ENCODE peak calls at places on chromosome 6, in eight cellular contexts. One of them, this sample, is unnamed.

GRCh38 chr6:145119091-145119490 is 616.2 kb downstream of the EPM2A start:
- DNase-seq in uterus: no peak
- DNase-seq in choroid plexus epithelial cell: no peak
- DNase-seq in BJ: no peak
- DNase-seq in body of pancreas: no peak
- DNase-seq in HCT116: no peak
- DNase-seq in heart right ventricle: no peak
- DNase-seq in transverse colon: no peak
- DNase-seq in this sample: no peak

GRCh38 chr6:16799279-16800193 is 38.3 kb upstream of the ATXN1 start:
- DNase-seq in uterus: no peak
- DNase-seq in body of pancreas: no peak
- DNase-seq in heart right ventricle: no peak
- DNase-seq in HCT116: no peak
- DNase-seq in BJ: peak
- DNase-seq in transverse colon: no peak
- DNase-seq in choroid plexus epithelial cell: peak
- DNase-seq in this sample: no peak

GRCh38 chr6:154307696-154308425 is 48.7 kb downstream of the IPCEF1 start:
- DNase-seq in HCT116: no peak
- DNase-seq in choroid plexus epithelial cell: no peak
- DNase-seq in BJ: no peak
- DNase-seq in uterus: no peak
- DNase-seq in transverse colon: no peak
- DNase-seq in body of pancreas: no peak
- DNase-seq in heart right ventricle: no peak
- DNase-seq in this sample: no peak

GRCh38 chr6:139708342-139709199 is 334.1 kb upstream of the CITED2 start:
- DNase-seq in BJ: peak
- DNase-seq in uterus: no peak
- DNase-seq in heart right ventricle: no peak
- DNase-seq in choroid plexus epithelial cell: peak
- DNase-seq in HCT116: no peak
- DNase-seq in body of pancreas: peak
- DNase-seq in transverse colon: no peak
- DNase-seq in this sample: peak

GRCh38 chr6:125789576-125790402 is 971 bp upstream of the NCOA7 start:
- DNase-seq in uterus: peak
- DNase-seq in body of pancreas: peak
- DNase-seq in transverse colon: peak
- DNase-seq in heart right ventricle: peak
- DNase-seq in BJ: no peak
- DNase-seq in HCT116: no peak
- DNase-seq in choroid plexus epithelial cell: peak
- DNase-seq in this sample: no peak

GRCh38 chr6:120198033-120198432 is 848.5 kb upstream of the MAN1A1 start:
- DNase-seq in uterus: no peak
- DNase-seq in transverse colon: no peak
- DNase-seq in choroid plexus epithelial cell: peak
- DNase-seq in body of pancreas: no peak
- DNase-seq in heart right ventricle: no peak
- DNase-seq in HCT116: no peak
- DNase-seq in BJ: no peak
- DNase-seq in this sample: peak

GRCh38 chr6:170099387-170099786 is 191.5 kb downstream of the DLL1 start:
- DNase-seq in BJ: no peak
- DNase-seq in heart right ventricle: no peak
- DNase-seq in choroid plexus epithelial cell: no peak
- DNase-seq in uterus: no peak
- DNase-seq in HCT116: no peak
- DNase-seq in body of pancreas: no peak
- DNase-seq in transverse colon: no peak
- DNase-seq in this sample: no peak

GRCh38 chr6:56570434-56571359 is 72.0 kb downstream of the DST start:
- DNase-seq in heart right ventricle: no peak
- DNase-seq in choroid plexus epithelial cell: peak
- DNase-seq in uterus: no peak
- DNase-seq in HCT116: no peak
- DNase-seq in BJ: no peak
- DNase-seq in body of pancreas: peak
- DNase-seq in transverse colon: no peak
- DNase-seq in this sample: no peak

GRCh38 chr6:126919947-126920346 is 198.5 kb upstream of the RSPO3 start:
- DNase-seq in BJ: peak
- DNase-seq in HCT116: no peak
- DNase-seq in uterus: no peak
- DNase-seq in choroid plexus epithelial cell: peak
- DNase-seq in heart right ventricle: no peak
- DNase-seq in body of pancreas: no peak
- DNase-seq in transverse colon: no peak
- DNase-seq in this sample: peak

GRCh38 chr6:133584903-133585302 is 304.0 kb upstream of the TCF21 start:
- DNase-seq in body of pancreas: no peak
- DNase-seq in heart right ventricle: no peak
- DNase-seq in uterus: no peak
- DNase-seq in transverse colon: no peak
- DNase-seq in BJ: no peak
- DNase-seq in HCT116: no peak
- DNase-seq in choroid plexus epithelial cell: no peak
- DNase-seq in this sample: no peak

GRCh38 chr6:161583561-161583960 is 309.7 kb upstream of the AGPAT4 start:
- DNase-seq in uterus: no peak
- DNase-seq in BJ: no peak
- DNase-seq in heart right ventricle: no peak
- DNase-seq in choroid plexus epithelial cell: no peak
- DNase-seq in transverse colon: no peak
- DNase-seq in HCT116: no peak
- DNase-seq in body of pancreas: no peak
- DNase-seq in this sample: no peak

GRCh38 chr6:11389977-11390376 is 147.6 kb upstream of the TMEM170B start:
- DNase-seq in choroid plexus epithelial cell: no peak
- DNase-seq in heart right ventricle: no peak
- DNase-seq in transverse colon: no peak
- DNase-seq in HCT116: no peak
- DNase-seq in BJ: no peak
- DNase-seq in uterus: peak
- DNase-seq in body of pancreas: no peak
- DNase-seq in this sample: no peak

GRCh38 chr6:156928972-156929371 is 151.8 kb downstream of the ARID1B start:
- DNase-seq in transverse colon: no peak
- DNase-seq in body of pancreas: no peak
- DNase-seq in uterus: no peak
- DNase-seq in BJ: no peak
- DNase-seq in heart right ventricle: no peak
- DNase-seq in choroid plexus epithelial cell: no peak
- DNase-seq in HCT116: no peak
- DNase-seq in this sample: no peak

GRCh38 chr6:145801021-145801420 is 13.6 kb downstream of the FBXO30 start:
- DNase-seq in uterus: no peak
- DNase-seq in HCT116: no peak
- DNase-seq in choroid plexus epithelial cell: no peak
- DNase-seq in BJ: no peak
- DNase-seq in heart right ventricle: no peak
- DNase-seq in transverse colon: no peak
- DNase-seq in body of pancreas: no peak
- DNase-seq in this sample: no peak

GRCh38 chr6:40244684-40245083 is 310.4 kb upstream of the MOCS1 start:
- DNase-seq in heart right ventricle: no peak
- DNase-seq in uterus: no peak
- DNase-seq in HCT116: no peak
- DNase-seq in body of pancreas: no peak
- DNase-seq in choroid plexus epithelial cell: no peak
- DNase-seq in transverse colon: no peak
- DNase-seq in BJ: no peak
- DNase-seq in this sample: no peak

GRCh38 chr6:2020909-2021308 is 224.5 kb downstream of the GMDS start:
- DNase-seq in body of pancreas: no peak
- DNase-seq in choroid plexus epithelial cell: peak
- DNase-seq in HCT116: no peak
- DNase-seq in uterus: no peak
- DNase-seq in BJ: peak
- DNase-seq in heart right ventricle: no peak
- DNase-seq in transverse colon: no peak
- DNase-seq in this sample: peak

GRCh38 chr6:147922764-147923163 is 414.3 kb downstream of the SAMD5 start:
- DNase-seq in uterus: no peak
- DNase-seq in HCT116: no peak
- DNase-seq in choroid plexus epithelial cell: no peak
- DNase-seq in transverse colon: no peak
- DNase-seq in BJ: no peak
- DNase-seq in body of pancreas: no peak
- DNase-seq in heart right ventricle: no peak
- DNase-seq in this sample: no peak

GRCh38 chr6:85484941-85485340 is 35.1 kb downstream of the NT5E start:
- DNase-seq in HCT116: no peak
- DNase-seq in body of pancreas: peak
- DNase-seq in choroid plexus epithelial cell: no peak
- DNase-seq in BJ: no peak
- DNase-seq in transverse colon: no peak
- DNase-seq in heart right ventricle: no peak
- DNase-seq in uterus: no peak
- DNase-seq in this sample: no peak

GRCh38 chr6:55918639-55919038 is 43.2 kb upstream of the BMP5 start:
- DNase-seq in body of pancreas: no peak
- DNase-seq in BJ: peak
- DNase-seq in HCT116: no peak
- DNase-seq in heart right ventricle: no peak
- DNase-seq in uterus: no peak
- DNase-seq in choroid plexus epithelial cell: peak
- DNase-seq in transverse colon: no peak
- DNase-seq in this sample: no peak

GRCh38 chr6:15270402-15270801 is 24.5 kb downstream of the JARID2 start:
- DNase-seq in BJ: no peak
- DNase-seq in uterus: no peak
- DNase-seq in choroid plexus epithelial cell: no peak
- DNase-seq in transverse colon: no peak
- DNase-seq in body of pancreas: no peak
- DNase-seq in heart right ventricle: no peak
- DNase-seq in HCT116: no peak
- DNase-seq in this sample: no peak

GRCh38 chr6:106098383-106099234 is 12.5 kb downstream of the PRDM1 start:
- DNase-seq in body of pancreas: peak
- DNase-seq in choroid plexus epithelial cell: peak
- DNase-seq in transverse colon: peak
- DNase-seq in BJ: no peak
- DNase-seq in HCT116: peak
- DNase-seq in heart right ventricle: no peak
- DNase-seq in uterus: no peak
- DNase-seq in this sample: no peak

GRCh38 chr6:42819803-42820508 is 38.1 kb downstream of the BICRAL start:
- DNase-seq in uterus: peak
- DNase-seq in HCT116: no peak
- DNase-seq in transverse colon: no peak
- DNase-seq in BJ: no peak
- DNase-seq in heart right ventricle: no peak
- DNase-seq in choroid plexus epithelial cell: peak
- DNase-seq in body of pancreas: peak
- DNase-seq in this sample: no peak

GRCh38 chr6:170139531-170139930 is 151.3 kb downstream of the DLL1 start:
- DNase-seq in BJ: no peak
- DNase-seq in HCT116: no peak
- DNase-seq in body of pancreas: no peak
- DNase-seq in heart right ventricle: no peak
- DNase-seq in choroid plexus epithelial cell: no peak
- DNase-seq in uterus: no peak
- DNase-seq in transverse colon: no peak
- DNase-seq in this sample: no peak

GRCh38 chr6:39335780-39336541 is 13.5 kb upstream of the KCNK16 start:
- DNase-seq in BJ: no peak
- DNase-seq in HCT116: no peak
- DNase-seq in choroid plexus epithelial cell: no peak
- DNase-seq in heart right ventricle: no peak
- DNase-seq in body of pancreas: no peak
- DNase-seq in transverse colon: peak
- DNase-seq in uterus: no peak
- DNase-seq in this sample: no peak

GRCh38 chr6:167927246-167927645 is 70.2 kb upstream of the KIF25 start:
- DNase-seq in uterus: no peak
- DNase-seq in choroid plexus epithelial cell: no peak
- DNase-seq in BJ: no peak
- DNase-seq in body of pancreas: no peak
- DNase-seq in transverse colon: no peak
- DNase-seq in HCT116: no peak
- DNase-seq in heart right ventricle: no peak
- DNase-seq in this sample: no peak

GRCh38 chr6:170085475-170086401 is 205.1 kb downstream of the DLL1 start:
- DNase-seq in choroid plexus epithelial cell: no peak
- DNase-seq in HCT116: no peak
- DNase-seq in body of pancreas: no peak
- DNase-seq in BJ: no peak
- DNase-seq in heart right ventricle: no peak
- DNase-seq in transverse colon: peak
- DNase-seq in uterus: no peak
- DNase-seq in this sample: no peak

GRCh38 chr6:33290459-33290858 is 1.1 kb downstream of the PFDN6 start:
- DNase-seq in heart right ventricle: no peak
- DNase-seq in transverse colon: no peak
- DNase-seq in HCT116: no peak
- DNase-seq in uterus: no peak
- DNase-seq in body of pancreas: no peak
- DNase-seq in BJ: no peak
- DNase-seq in choroid plexus epithelial cell: no peak
- DNase-seq in this sample: no peak
- H3K4me3 ChIP-seq in heart right ventricle: peak
- H3K4me3 ChIP-seq in transverse colon: peak
- H3K4me3 ChIP-seq in HCT116: peak
- H3K4me3 ChIP-seq in uterus: no peak
- H3K4me3 ChIP-seq in body of pancreas: no peak
- H3K4me3 ChIP-seq in BJ: peak
- H3K4me3 ChIP-seq in choroid plexus epithelial cell: peak
- H3K4me3 ChIP-seq in this sample: peak

GRCh38 chr6:90595854-90596253 is 9.0 kb upstream of the MAP3K7 start:
- DNase-seq in heart right ventricle: no peak
- DNase-seq in uterus: no peak
- DNase-seq in choroid plexus epithelial cell: no peak
- DNase-seq in BJ: no peak
- DNase-seq in HCT116: no peak
- DNase-seq in body of pancreas: no peak
- DNase-seq in transverse colon: no peak
- DNase-seq in this sample: no peak
- TF ChIP-seq CTCF in heart right ventricle: no peak
- TF ChIP-seq CTCF in uterus: no peak
- TF ChIP-seq CTCF in choroid plexus epithelial cell: no peak
- TF ChIP-seq CTCF in BJ: no peak
- TF ChIP-seq CTCF in HCT116: no peak
- TF ChIP-seq CTCF in body of pancreas: no peak
- TF ChIP-seq CTCF in transverse colon: no peak
- TF ChIP-seq CTCF in this sample: no peak

GRCh38 chr6:3194535-3195376 is 32.7 kb downstream of the TUBB2B start:
- DNase-seq in heart right ventricle: no peak
- DNase-seq in HCT116: no peak
- DNase-seq in uterus: no peak
- DNase-seq in BJ: no peak
- DNase-seq in body of pancreas: no peak
- DNase-seq in choroid plexus epithelial cell: peak
- DNase-seq in transverse colon: no peak
- DNase-seq in this sample: peak
- H3K4me3 ChIP-seq in heart right ventricle: no peak
- H3K4me3 ChIP-seq in HCT116: no peak
- H3K4me3 ChIP-seq in uterus: no peak
- H3K4me3 ChIP-seq in BJ: no peak
- H3K4me3 ChIP-seq in body of pancreas: no peak
- H3K4me3 ChIP-seq in choroid plexus epithelial cell: no peak
- H3K4me3 ChIP-seq in transverse colon: no peak
- H3K4me3 ChIP-seq in this sample: no peak

GRCh38 chr6:33201147-33201545 is 479 bp downstream of the SLC39A7 start:
- DNase-seq in heart right ventricle: no peak
- DNase-seq in HCT116: no peak
- DNase-seq in uterus: no peak
- DNase-seq in transverse colon: no peak
- DNase-seq in BJ: no peak
- DNase-seq in body of pancreas: peak
- DNase-seq in choroid plexus epithelial cell: no peak
- DNase-seq in this sample: no peak
- TF ChIP-seq CTCF in heart right ventricle: no peak
- TF ChIP-seq CTCF in HCT116: no peak
- TF ChIP-seq CTCF in uterus: no peak
- TF ChIP-seq CTCF in transverse colon: no peak
- TF ChIP-seq CTCF in BJ: no peak
- TF ChIP-seq CTCF in body of pancreas: no peak
- TF ChIP-seq CTCF in choroid plexus epithelial cell: no peak
- TF ChIP-seq CTCF in this sample: no peak

This sample was measured in astrocyte of the cerebellum.